ENCODE peak calls at places on chromosomes 7 and 10, in nine cellular contexts. W, H, S, Y, P, Z, R, Q and L are unnamed samples. For H3K27me3 and H3K4me1, the result is how much of the 10 kb centered on the place peaks cover.

GRCh38 chr10:93995598-93996271 is 2.0 kb downstream of the PLCE1 start:
- DNase-seq in S (no peak), R (no peak), Q (no peak), W (no peak), P (no peak), Y (no peak), Z (no peak), H (no peak), L (no peak)

GRCh38 chr10:127433951-127434350 is 115.2 kb upstream of the NPS start:
- DNase-seq in P (no peak), R (no peak), H (no peak), Z (no peak), Q (no peak), W (no peak), Y (no peak), S (no peak), L (no peak)

GRCh38 chr7:98674881-98675280 is 57.8 kb downstream of the NPTX2 start:
- DNase-seq in P (no peak), Y (no peak), Z (no peak), R (no peak), S (no peak), W (no peak), Q (no peak), H (no peak), L (no peak)

GRCh38 chr10:23354630-23355343 is 10.2 kb upstream of the C10orf67 start:
- DNase-seq in R (no peak), P (no peak), W (no peak), Q (no peak), S (no peak), H (no peak), Z (no peak), Y (no peak), L (no peak)

GRCh38 chr10:59792812-59793211 is 39.6 kb upstream of the MRLN start:
- DNase-seq in S (no peak), Y (no peak), W (no peak), Z (no peak), H (no peak), Q (no peak), R (no peak), P (no peak), L (no peak)

GRCh38 chr10:83023647-83024046 is 1115.7 kb upstream of the GHITM start:
- DNase-seq in P (no peak), S (no peak), Y (no peak), H (no peak), R (no peak), W (no peak), Q (no peak), Z (no peak), L (no peak)

GRCh38 chr7:38229386-38229785 is 44.0 kb downstream of the TARP start:
- DNase-seq in Z (no peak), W (no peak), P (no peak), S (no peak), H (no peak), Q (no peak), Y (no peak), R (no peak), L (no peak)

GRCh38 chr7:73892003-73892975 is 31.3 kb downstream of the TMEM270 start:
- DNase-seq in Q (no peak), S (no peak), Z (no peak), H (no peak), R (no peak), Y (no peak), W (peak), P (peak), L (no peak)

GRCh38 chr10:110993024-110993693 is 73.8 kb downstream of the SHOC2 start:
- DNase-seq in Y (no peak), H (peak), W (no peak), Z (no peak), R (no peak), Q (peak), S (peak), P (no peak), L (peak)

GRCh38 chr10:18233775-18234174 is 93.6 kb downstream of the CACNB2 start:
- DNase-seq in P (no peak), Q (no peak), S (no peak), W (no peak), Y (no peak), Z (no peak), H (no peak), R (no peak), L (no peak)

GRCh38 chr7:34096135-34096775 is 190.9 kb downstream of the BMPER start:
- DNase-seq in P (no peak), Q (no peak), Y (no peak), H (no peak), S (no peak), R (peak), W (peak), Z (peak), L (no peak)

GRCh38 chr10:219731-220472 is 84.6 kb downstream of the ZMYND11 start:
- DNase-seq in H (no peak), Y (no peak), R (no peak), S (no peak), Q (no peak), W (no peak), Z (no peak), P (no peak), L (no peak)

GRCh38 chr10:104683567-104683966 is 42.5 kb downstream of the SORCS3 start:
- DNase-seq in Y (no peak), H (no peak), Z (no peak), S (no peak), Q (no peak), R (no peak), P (no peak), W (no peak), L (no peak)

GRCh38 chr7:110759069-110759468 is 331.9 kb upstream of the LRRN3 start:
- DNase-seq in Z (no peak), W (no peak), H (no peak), Y (no peak), S (no peak), P (no peak), Q (no peak), R (no peak), L (no peak)

GRCh38 chr10:119724630-119725549 is 960 bp upstream of the INPP5F start:
- DNase-seq in R (no peak), Z (no peak), P (peak), Q (no peak), H (no peak), W (no peak), S (peak), Y (no peak), L (no peak)

GRCh38 chr7:21671859-21672258 is 129.0 kb downstream of the DNAH11 start:
- DNase-seq in Z (no peak), Q (no peak), W (no peak), R (no peak), H (no peak), S (no peak), Y (no peak), P (no peak), L (no peak)

GRCh38 chr10:76422769-76423168 is 991.3 kb downstream of the LRMDA start:
- DNase-seq in W (no peak), R (no peak), S (no peak), Y (no peak), H (no peak), P (no peak), Q (no peak), Z (no peak), L (no peak)

GRCh38 chr10:93954726-93955363 is 38.9 kb upstream of the PLCE1 start:
- DNase-seq in S (no peak), H (no peak), Z (no peak), R (no peak), W (no peak), Q (no peak), P (no peak), Y (no peak), L (no peak)

DNA sequence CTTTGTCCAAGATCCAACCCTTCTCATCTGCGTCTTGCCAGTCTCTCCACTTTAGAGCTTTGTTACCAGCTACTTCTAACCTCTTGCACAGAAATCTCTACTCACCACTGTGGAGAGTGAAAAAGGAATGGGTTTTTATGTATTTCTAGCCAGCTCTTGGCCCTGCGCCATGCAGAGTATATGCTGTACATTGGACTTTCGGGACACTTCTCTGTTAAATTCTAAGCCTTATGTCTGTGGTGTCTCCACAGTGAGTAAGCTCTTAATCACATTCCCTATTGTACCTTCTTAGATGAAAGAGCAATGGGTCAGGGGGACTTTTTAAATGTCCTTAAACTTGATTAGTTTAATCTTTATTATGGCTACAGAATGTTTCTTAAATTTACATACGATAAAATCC is 253.0 kb upstream of the C7orf33 start:
- DNase-seq in S (no peak), R (no peak), Z (no peak), H (no peak), Y (no peak), W (no peak), Q (no peak), P (no peak), L (no peak)
- H3K27me3 ChIP-seq in S (under half), R (under half), Z (half or more), H (under half), Y (under half), W (half or more), Q (under half), P (under half), L (under half)

GRCh38 chr7:41048771-41049170 is 654.1 kb downstream of the INHBA start:
- DNase-seq in Q (no peak), P (no peak), R (no peak), Z (no peak), H (no peak), S (no peak), Y (no peak), W (no peak), L (no peak)

GRCh38 chr7:41052736-41053135 is 650.2 kb downstream of the INHBA start:
- DNase-seq in Y (no peak), Z (no peak), Q (no peak), R (no peak), S (no peak), P (no peak), W (no peak), H (no peak), L (no peak)

GRCh38 chr7:41053830-41054229 is 649.1 kb downstream of the INHBA start:
- DNase-seq in W (no peak), Y (no peak), S (no peak), Q (no peak), R (no peak), P (no peak), Z (no peak), H (no peak), L (no peak)

GRCh38 chr7:41051062-41051461 is 651.8 kb downstream of the INHBA start:
- DNase-seq in P (no peak), H (no peak), Q (no peak), S (no peak), R (no peak), Y (no peak), W (no peak), Z (no peak), L (no peak)

DNA sequence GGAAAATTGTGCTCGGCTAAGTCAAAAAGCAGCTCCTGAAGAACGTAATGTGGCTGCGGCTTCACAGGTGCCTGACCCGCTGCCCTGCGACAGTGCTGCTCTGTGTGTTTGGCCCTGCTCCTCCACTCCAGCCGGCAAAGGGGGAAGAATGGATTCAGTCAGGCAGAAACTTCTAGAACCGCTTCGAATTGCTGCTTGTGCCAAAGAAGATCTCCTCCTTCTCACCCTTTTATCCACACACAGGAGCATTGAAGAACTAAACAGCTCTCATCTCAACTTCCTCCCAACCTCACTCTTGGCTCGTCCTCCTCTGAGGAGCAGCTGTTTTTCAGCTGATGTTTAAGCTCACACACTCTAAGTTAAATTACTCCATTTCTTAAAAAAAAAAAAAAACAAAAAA is 651.4 kb downstream of the INHBA start:
- DNase-seq in S (no peak), W (no peak), Y (no peak), R (no peak), Z (no peak), P (no peak), H (no peak), Q (no peak), L (no peak)
- H3K4me1 ChIP-seq in S (under half), W (under half), Y (under half), R (under half), Z (under half), P (under half), H (under half), Q (under half), L (under half)

GRCh38 chr10:112184379-112184778 is 814 bp upstream of the GPAM start:
- DNase-seq in R (no peak), S (no peak), Q (no peak), Y (no peak), H (no peak), P (no peak), W (no peak), Z (no peak), L (no peak)
- H3K4me3 ChIP-seq in R (peak), S (peak), Q (peak), Y (peak), H (peak), P (no peak), W (peak), Z (no peak), L (peak)

GRCh38 chr7:127251048-127251451 is 1.7 kb downstream of the GRM8 start:
- DNase-seq in P (no peak), W (no peak), Q (no peak), Z (no peak), S (no peak), R (no peak), H (no peak), Y (no peak), L (no peak)
- H3K27me3 ChIP-seq in P (under half), W (half or more), Q (under half), Z (half or more), S (under half), R (under half), H (under half), Y (half or more), L (under half)

GRCh38 chr7:151254851-151255250 is 6.4 kb upstream of the SMARCD3 start:
- DNase-seq in W (peak), H (no peak), P (no peak), R (no peak), Y (no peak), Q (no peak), Z (peak), S (no peak), L (no peak)

GRCh38 chr7:151254316-151254715 is 5.8 kb upstream of the SMARCD3 start:
- DNase-seq in R (no peak), Y (no peak), W (peak), S (no peak), Q (peak), Z (peak), P (no peak), H (no peak), L (no peak)

GRCh38 chr7:151255390-151255789 is 6.9 kb upstream of the SMARCD3 start:
- DNase-seq in Z (peak), Y (no peak), S (no peak), R (no peak), H (no peak), W (peak), Q (no peak), P (no peak), L (peak)

GRCh38 chr7:151257990-151258389 is 9.5 kb upstream of the SMARCD3 start:
- DNase-seq in Q (no peak), Y (no peak), P (no peak), W (no peak), H (no peak), S (no peak), Z (peak), R (no peak), L (no peak)

GRCh38 chr7:151256410-151257045 is 8.0 kb upstream of the SMARCD3 start:
- DNase-seq in S (no peak), P (no peak), W (no peak), Z (peak), H (no peak), R (no peak), Y (no peak), Q (peak), L (no peak)
- H3K4me1 ChIP-seq in S (under half), P (under half), W (under half), Z (under half), H (under half), R (under half), Y (under half), Q (under half), L (under half)

GRCh38 chr10:106308284-106308683 is 856.2 kb downstream of the SORCS1 start:
- DNase-seq in Q (no peak), R (no peak), P (no peak), Y (no peak), Z (no peak), H (no peak), W (no peak), S (peak), L (no peak)

GRCh38 chr10:106311590-106311989 is 852.9 kb downstream of the SORCS1 start:
- DNase-seq in P (no peak), W (no peak), S (no peak), Q (no peak), Y (no peak), H (no peak), Z (no peak), R (no peak), L (no peak)

GRCh38 chr10:106310596-106310995 is 853.9 kb downstream of the SORCS1 start:
- DNase-seq in P (no peak), R (no peak), S (no peak), Y (no peak), Q (no peak), Z (no peak), W (no peak), H (no peak), L (no peak)
- H3K4me3 ChIP-seq in P (no peak), R (no peak), S (no peak), Y (no peak), Q (no peak), Z (no peak), W (no peak), H (no peak), L (no peak)

DNA sequence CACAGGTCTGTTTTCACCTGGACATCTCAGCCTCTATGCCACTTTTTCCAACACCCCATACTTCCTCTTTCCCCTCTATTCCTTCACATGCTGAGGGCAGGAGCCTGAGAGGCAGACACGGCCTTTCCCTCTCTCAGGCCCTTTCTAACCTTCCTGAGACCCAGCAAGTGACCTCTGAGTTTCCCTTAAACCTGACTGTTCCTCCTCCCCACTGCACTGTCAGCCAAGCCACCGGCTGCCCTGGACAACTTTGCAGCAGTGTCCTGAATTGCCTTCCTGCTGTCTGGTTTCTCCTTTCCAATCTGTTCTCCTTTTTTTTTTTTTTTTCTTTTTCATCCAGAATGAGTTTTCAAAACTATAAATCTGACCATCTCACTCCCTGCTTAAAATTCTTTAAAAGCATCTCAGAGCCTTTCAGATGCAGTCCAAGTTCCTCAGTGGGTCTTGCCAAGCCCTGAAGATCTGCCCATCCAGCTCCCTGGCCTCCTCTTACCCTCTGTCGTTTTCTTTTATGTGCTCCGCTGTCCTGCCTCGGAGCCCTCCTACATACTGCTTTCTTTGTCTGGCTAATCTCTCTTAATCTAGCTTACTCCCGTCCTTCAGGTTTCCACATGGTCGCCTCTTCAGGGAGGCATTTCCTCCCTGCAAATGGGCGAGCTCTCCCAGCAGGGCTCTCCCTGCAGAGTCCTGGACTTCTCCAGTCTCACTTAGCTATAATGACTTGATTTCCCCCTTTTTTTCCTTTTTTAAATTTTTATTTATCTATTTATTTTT is 30.5 kb downstream of the SLC13A4 start:
- DNase-seq in R (no peak), Y (no peak), S (no peak), H (no peak), Q (no peak), Z (no peak), W (no peak), P (no peak), L (no peak)
- H3K27me3 ChIP-seq in R (under half), Y (under half), S (under half), H (under half), Q (under half), Z (under half), W (under half), P (under half), L (under half)